ENCODE peak calls at places on chromosomes 4 and X, in eight cellular contexts. W is activated effector memory CD4-positive, alpha-beta T cell treated with Interleukin-2 at 50 U/mL for 16 hours; M is GM04503; N is NCI-H187 treated with DMSO at 0.1 percent for 48 hours; F is tibial nerve; O is LoVo; B is Panc1; Y is MG63. L is an unnamed sample.
A peak's percentile ranks its signal among the peaks of the same experiment; 100 is the strongest.

GRCh38 chr4:186725422-186726149 is 1.9 kb upstream of the FAT1 start:
- DNase-seq in W (no peak), M (peak; percentile 37), N (no peak), F (peak; percentile 84), O (peak; percentile 83), B (peak; percentile 39), Y (peak; percentile 71), L (no peak)

GRCh38 chr4:89598602-89599001 is 238.4 kb downstream of the SNCA start:
- DNase-seq in W (no peak), M (no peak), N (peak; percentile 8), F (no peak), O (no peak), B (no peak), Y (no peak), L (no peak)

GRCh38 chrX:905828-906566 is 275.4 kb downstream of the SHOX start:
- DNase-seq in W (no peak), M (no peak), N (no peak), F (no peak), O (no peak), B (no peak), Y (no peak), L (no peak)

GRCh38 chrX:110847334-110847733 is 51.7 kb upstream of the CHRDL1 start:
- DNase-seq in W (no peak), M (peak; percentile 25), N (peak; percentile 38), F (peak; percentile 75), O (peak; percentile 37), B (peak; percentile 28), Y (no peak), L (no peak)

GRCh38 chr4:2366252-2367192 is 51.9 kb downstream of the ZFYVE28 start:
- DNase-seq in W (no peak), M (no peak), N (no peak), F (no peak), O (no peak), B (no peak), Y (no peak), L (no peak)

GRCh38 chr4:124295413-124295812 is 417.1 kb downstream of the ANKRD50 start:
- DNase-seq in W (no peak), M (no peak), N (no peak), F (no peak), O (no peak), B (no peak), Y (no peak), L (no peak)

GRCh38 chrX:136202889-136203288 is 48.3 kb downstream of the MAP7D3 start:
- DNase-seq in W (no peak), M (peak; percentile 83), N (no peak), F (no peak), O (no peak), B (no peak), Y (no peak), L (no peak)

GRCh38 chrX:41304178-41304577 is 29.8 kb upstream of the DDX3X start:
- DNase-seq in W (no peak), M (no peak), N (no peak), F (no peak), O (no peak), B (no peak), Y (no peak), L (no peak)

GRCh38 chrX:153538424-153538823 is 21.0 kb downstream of the ATP2B3 start:
- DNase-seq in W (no peak), M (no peak), N (no peak), F (no peak), O (no peak), B (no peak), Y (no peak), L (no peak)